ENCODE peak calls at places on chromosome 16, in five cellular contexts. V, B, D, J and Q are unnamed samples.

GRCh38 chr16:11308493-11309283 is 27.6 kb upstream of the PRM1 start:
- DNase-seq in V (no peak), D (no peak), J (no peak), B (no peak), Q (no peak)

GRCh38 chr16:31480851-31481250 is 2.1 kb upstream of the SLC5A2 start:
- DNase-seq in D (no peak), V (no peak), J (peak; percentile 51), B (no peak), Q (peak; percentile 79)

GRCh38 chr16:80704751-80705150 is 99.6 kb downstream of the CDYL2 start:
- DNase-seq in D (no peak), J (no peak), V (no peak), B (no peak), Q (no peak)

GRCh38 chr16:86997058-86997457 is 320.1 kb downstream of the C16orf95 start:
- DNase-seq in V (no peak), J (no peak), B (no peak), D (no peak), Q (no peak)

GRCh38 chr16:51465026-51465425 is 314.0 kb upstream of the SALL1 start:
- DNase-seq in J (no peak), D (no peak), V (no peak), B (no peak), Q (no peak)

GRCh38 chr16:31487076-31487719 is 4.3 kb downstream of the SLC5A2 start:
- DNase-seq in V (no peak), J (no peak), D (no peak), B (no peak), Q (peak; percentile 30)

GRCh38 chr16:11196286-11196828 is 59.6 kb downstream of the SOCS1 start:
- DNase-seq in D (no peak), J (no peak), B (no peak), V (no peak), Q (no peak)

GRCh38 chr16:22070361-22071351 is 21.7 kb upstream of the VWA3A start:
- DNase-seq in D (no peak), V (peak; percentile 37), J (peak; percentile 27), B (no peak), Q (peak; percentile 33)

GRCh38 chr16:66926171-66926570 is 836 bp upstream of the RRAD start:
- DNase-seq in V (peak; percentile 40), B (no peak), J (peak; percentile 67), D (peak; percentile 45), Q (no peak)

GRCh38 chr16:70730944-70731343 is 45.1 kb upstream of the MTSS2 start:
- DNase-seq in V (no peak), D (no peak), J (peak; percentile 67), B (no peak), Q (peak; percentile 80)

GRCh38 chr16:57060323-57061083 is 31.9 kb upstream of the CPNE2 start:
- DNase-seq in B (no peak), V (no peak), D (no peak), J (no peak), Q (no peak)

GRCh38 chr16:77749415-77749814 is 27.1 kb downstream of the NUDT7 start:
- DNase-seq in B (no peak), D (no peak), J (no peak), V (no peak), Q (no peak)

GRCh38 chr16:77169650-77170236 is 21.2 kb upstream of the MON1B start:
- DNase-seq in D (no peak), J (no peak), V (peak; percentile 47), B (no peak), Q (no peak)

GRCh38 chr16:21652451-21652850 is at the start of gene IGSF6:
- DNase-seq in J (no peak), V (no peak), D (no peak), B (no peak), Q (no peak)

GRCh38 chr16:83606486-83607030 is 201.2 kb upstream of the HSBP1 start:
- DNase-seq in J (no peak), D (no peak), V (no peak), B (no peak), Q (no peak)

GRCh38 chr16:8648867-8649266 is 25.6 kb upstream of the ABAT start:
- DNase-seq in D (no peak), J (no peak), V (no peak), B (no peak), Q (no peak)

GRCh38 chr16:23469814-23470213 is 16.8 kb upstream of the COG7 start:
- DNase-seq in V (no peak), D (no peak), J (no peak), B (no peak), Q (no peak)

GRCh38 chr16:16025214-16025968 is 76.0 kb downstream of the ABCC1 start:
- DNase-seq in V (no peak), J (no peak), D (no peak), B (peak; percentile 35), Q (no peak)

GRCh38 chr16:64307431-64307830 is 814.4 kb downstream of the CDH11 start:
- DNase-seq in B (no peak), J (no peak), D (no peak), V (no peak), Q (no peak)

GRCh38 chr16:58462997-58463891 is 36.7 kb upstream of the NDRG4 start:
- DNase-seq in V (no peak), B (no peak), J (no peak), D (no peak), Q (peak; percentile 39)

GRCh38 chr16:72216767-72217166 is 44.8 kb upstream of the PMFBP1 start:
- DNase-seq in D (no peak), B (no peak), V (no peak), J (no peak), Q (no peak)

GRCh38 chr16:87709677-87710076 is 56.1 kb downstream of the KLHDC4 start:
- DNase-seq in V (no peak), B (no peak), D (no peak), J (no peak), Q (no peak)

GRCh38 chr16:79762217-79762616 is 161.7 kb upstream of the MAF start:
- DNase-seq in D (no peak), B (no peak), V (no peak), J (no peak), Q (no peak)

GRCh38 chr16:66443269-66443652 is 16.2 kb downstream of the BEAN1 start:
- DNase-seq in D (no peak), B (no peak), J (no peak), V (no peak), Q (no peak)

GRCh38 chr16:57325458-57325857 is 33.1 kb upstream of the CCL22 start:
- DNase-seq in V (no peak), D (no peak), J (no peak), B (no peak), Q (no peak)

GRCh38 chr16:83928341-83929055 is 24.5 kb upstream of the OSGIN1 start:
- DNase-seq in V (no peak), B (no peak), D (no peak), J (peak; percentile 4), Q (peak; percentile 47)

GRCh38 chr16:78684040-78684611 is 584.7 kb downstream of the WWOX start:
- DNase-seq in J (peak; percentile 84), D (no peak), B (no peak), V (peak; percentile 38), Q (peak; percentile 83)

GRCh38 chr16:23504076-23504452 is 6.2 kb downstream of the GGA2 start:
- DNase-seq in B (peak; percentile 34), D (no peak), J (peak; percentile 56), V (no peak), Q (peak; percentile 72)

GRCh38 chr16:30179931-30180330 is 3.5 kb upstream of the CORO1A start:
- DNase-seq in J (no peak), D (no peak), V (no peak), B (no peak), Q (no peak)

GRCh38 chr16:74936902-74937560 is 47.9 kb downstream of the WDR59 start:
- DNase-seq in V (no peak), B (no peak), J (no peak), D (no peak), Q (no peak)

GRCh38 chr16:57960310-57960709 is 10.6 kb downstream of the CNGB1 start:
- DNase-seq in D (no peak), B (no peak), J (no peak), V (no peak), Q (no peak)

GRCh38 chr16:30526137-30526822 is at the start of gene ZNF768:
- DNase-seq in B (no peak), D (no peak), V (no peak), J (peak; percentile 53), Q (peak; percentile 85)

GRCh38 chr16:23181506-23181905 is 1.0 kb upstream of the SCNN1G start:
- DNase-seq in J (no peak), V (no peak), D (no peak), B (no peak), Q (no peak)

GRCh38 chr16:55641430-55642056 is 14.2 kb upstream of the SLC6A2 start:
- DNase-seq in D (no peak), B (no peak), J (no peak), V (no peak), Q (no peak)

GRCh38 chr16:4945560-4946502 is 8.9 kb upstream of the PPL start:
- DNase-seq in B (no peak), D (no peak), V (no peak), J (peak; percentile 70), Q (peak; percentile 67)
- H3K27ac ChIP-seq in B (no peak overlapping the region), D (peak overlapping the region; percentile 86), V (peak overlapping the region; percentile 82), J (no peak overlapping the region), Q (no peak overlapping the region)

DNA sequence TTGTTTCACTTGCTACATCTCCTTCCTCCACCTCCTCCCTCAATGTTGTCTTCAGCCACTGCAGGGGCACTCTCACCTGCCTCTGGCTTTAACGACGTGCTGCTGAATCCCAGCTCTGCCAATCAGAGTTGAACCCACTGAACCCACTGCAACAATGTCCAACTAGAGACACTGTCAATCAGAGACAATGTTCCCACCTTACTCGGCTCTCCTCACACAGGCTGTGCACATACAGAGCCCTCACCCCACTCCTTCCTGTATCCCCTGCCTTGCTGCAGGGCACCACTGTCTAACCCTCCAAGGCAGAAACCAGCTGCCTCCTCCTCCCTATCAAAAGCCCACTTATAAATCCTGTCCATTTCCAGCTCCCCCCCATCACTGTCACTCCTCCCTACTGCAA is 58.7 kb downstream of the ANKRD11 start:
- DNase-seq in B (no peak), V (no peak), D (no peak), J (no peak), Q (no peak)
- H3K4me1 ChIP-seq in B (peaks cover 72% of the 10 kb centered on the region), V (peaks cover 73% of the 10 kb centered on the region), D (no peaks in the 10 kb centered on the region), J (peaks cover 50% of the 10 kb centered on the region), Q (peaks cover 28% of the 10 kb centered on the region)

GRCh38 chr16:68134644-68135043 is 49.5 kb downstream of the NFATC3 start:
- DNase-seq in B (no peak), J (no peak), V (no peak), D (no peak), Q (no peak)
- H3K27ac ChIP-seq in B (no peak overlapping the region), J (peak overlapping the region; percentile 78), V (no peak overlapping the region), D (no peak overlapping the region), Q (no peak overlapping the region)

DNA sequence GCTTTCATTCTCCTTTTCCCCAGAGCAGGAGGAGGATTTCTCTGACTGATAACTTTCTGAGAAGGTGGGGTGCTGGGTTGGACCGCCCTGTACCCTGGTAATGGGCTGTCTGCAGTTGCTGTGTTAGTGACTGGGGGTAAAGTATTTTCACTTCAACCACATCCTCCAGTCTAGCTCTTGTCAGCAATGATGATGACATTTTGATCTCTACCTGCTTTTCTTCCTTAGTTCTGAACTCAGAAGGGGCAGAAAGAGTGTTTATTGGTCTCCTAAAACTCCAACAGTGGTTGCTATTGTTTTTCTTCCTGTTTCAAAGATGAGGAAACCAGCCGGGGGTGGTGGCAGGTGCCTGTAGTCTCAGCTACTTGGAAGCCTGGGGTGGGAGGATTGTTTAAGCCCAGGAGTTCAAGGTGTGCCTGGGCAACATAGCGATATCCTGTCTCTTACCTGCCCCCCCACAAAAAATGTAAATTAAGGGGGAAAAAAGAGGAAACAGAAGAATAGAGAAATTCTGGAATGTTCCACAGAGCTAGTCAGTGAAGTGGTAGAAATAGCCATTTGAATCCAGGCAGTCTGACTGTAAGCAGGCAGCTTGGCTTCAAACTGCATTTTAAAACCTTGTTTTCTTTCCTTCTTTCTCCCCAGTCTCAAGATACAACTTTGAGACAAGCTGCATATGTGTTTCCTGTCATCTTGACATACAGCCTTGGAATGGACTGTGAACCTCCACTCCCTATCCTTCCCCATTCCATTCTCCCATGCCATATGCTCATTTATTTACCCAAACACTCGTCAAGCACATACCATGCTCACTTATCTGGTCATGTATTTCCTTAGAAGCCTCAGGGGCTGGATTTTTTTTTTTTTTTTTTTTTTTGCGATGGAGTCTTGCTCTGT is 3.3 kb upstream of the N4BP1 start:
- DNase-seq in J (no peak), B (peak; percentile 82), V (peak; percentile 25), D (no peak), Q (no peak)
- H3K4me1 ChIP-seq in J (peaks cover 21% of the 10 kb centered on the region), B (peaks cover 46% of the 10 kb centered on the region), V (peaks cover 57% of the 10 kb centered on the region), D (peaks cover 4% of the 10 kb centered on the region), Q (peaks cover 6% of the 10 kb centered on the region)